ENCODE peak calls at places on chromosomes 3 and 15, in eight cellular contexts. One of them, this sample, is unnamed.

GRCh38 chr3:25045291-25045690 is 382.8 kb upstream of the RARB start:
- DNase-seq in Kasumi-1: no peak
- DNase-seq in renal cortical epithelial cell: no peak
- DNase-seq in cardiac fibroblast: no peak
- DNase-seq in astrocyte of the spinal cord: no peak
- DNase-seq in activated CD8-positive, alpha-beta memory T cell treated with anti-CD3 and anti-CD28 coated beads for 4 hours: no peak
- DNase-seq in SIG-M5: no peak
- DNase-seq in NCI-H2171 treated with DMSO at 0.1 percent for 48 hours: peak
- DNase-seq in this sample: no peak

GRCh38 chr15:33242669-33243191 is 48.2 kb upstream of the FMN1 start:
- DNase-seq in Kasumi-1: peak
- DNase-seq in renal cortical epithelial cell: peak
- DNase-seq in cardiac fibroblast: no peak
- DNase-seq in astrocyte of the spinal cord: peak
- DNase-seq in activated CD8-positive, alpha-beta memory T cell treated with anti-CD3 and anti-CD28 coated beads for 4 hours: no peak
- DNase-seq in SIG-M5: no peak
- DNase-seq in NCI-H2171 treated with DMSO at 0.1 percent for 48 hours: peak
- DNase-seq in this sample: no peak

GRCh38 chr3:129994883-129995559 is 20.5 kb downstream of the TRH start:
- DNase-seq in Kasumi-1: no peak
- DNase-seq in renal cortical epithelial cell: no peak
- DNase-seq in cardiac fibroblast: no peak
- DNase-seq in astrocyte of the spinal cord: no peak
- DNase-seq in activated CD8-positive, alpha-beta memory T cell treated with anti-CD3 and anti-CD28 coated beads for 4 hours: no peak
- DNase-seq in SIG-M5: no peak
- DNase-seq in NCI-H2171 treated with DMSO at 0.1 percent for 48 hours: peak
- DNase-seq in this sample: no peak

GRCh38 chr3:155859859-155860258 is 5.6 kb upstream of the SLC33A1 start:
- DNase-seq in Kasumi-1: peak
- DNase-seq in renal cortical epithelial cell: peak
- DNase-seq in cardiac fibroblast: peak
- DNase-seq in astrocyte of the spinal cord: peak
- DNase-seq in activated CD8-positive, alpha-beta memory T cell treated with anti-CD3 and anti-CD28 coated beads for 4 hours: no peak
- DNase-seq in SIG-M5: no peak
- DNase-seq in NCI-H2171 treated with DMSO at 0.1 percent for 48 hours: no peak
- DNase-seq in this sample: no peak

GRCh38 chr15:73258271-73259108 is 110.3 kb downstream of the HCN4 start:
- DNase-seq in Kasumi-1: no peak
- DNase-seq in renal cortical epithelial cell: no peak
- DNase-seq in cardiac fibroblast: no peak
- DNase-seq in astrocyte of the spinal cord: no peak
- DNase-seq in activated CD8-positive, alpha-beta memory T cell treated with anti-CD3 and anti-CD28 coated beads for 4 hours: no peak
- DNase-seq in SIG-M5: no peak
- DNase-seq in NCI-H2171 treated with DMSO at 0.1 percent for 48 hours: no peak
- DNase-seq in this sample: no peak

GRCh38 chr3:13391308-13391707 is 28.8 kb downstream of the NUP210 start:
- DNase-seq in Kasumi-1: no peak
- DNase-seq in renal cortical epithelial cell: no peak
- DNase-seq in cardiac fibroblast: no peak
- DNase-seq in astrocyte of the spinal cord: no peak
- DNase-seq in activated CD8-positive, alpha-beta memory T cell treated with anti-CD3 and anti-CD28 coated beads for 4 hours: no peak
- DNase-seq in SIG-M5: no peak
- DNase-seq in NCI-H2171 treated with DMSO at 0.1 percent for 48 hours: no peak
- DNase-seq in this sample: no peak

GRCh38 chr3:111197485-111197884 is 125.9 kb downstream of the NECTIN3 start:
- DNase-seq in Kasumi-1: no peak
- DNase-seq in renal cortical epithelial cell: no peak
- DNase-seq in cardiac fibroblast: no peak
- DNase-seq in astrocyte of the spinal cord: no peak
- DNase-seq in activated CD8-positive, alpha-beta memory T cell treated with anti-CD3 and anti-CD28 coated beads for 4 hours: no peak
- DNase-seq in SIG-M5: no peak
- DNase-seq in NCI-H2171 treated with DMSO at 0.1 percent for 48 hours: no peak
- DNase-seq in this sample: no peak

GRCh38 chr3:104474011-104474410 is 892.7 kb upstream of the ALCAM start:
- DNase-seq in Kasumi-1: no peak
- DNase-seq in renal cortical epithelial cell: no peak
- DNase-seq in cardiac fibroblast: no peak
- DNase-seq in astrocyte of the spinal cord: no peak
- DNase-seq in activated CD8-positive, alpha-beta memory T cell treated with anti-CD3 and anti-CD28 coated beads for 4 hours: no peak
- DNase-seq in SIG-M5: no peak
- DNase-seq in NCI-H2171 treated with DMSO at 0.1 percent for 48 hours: no peak
- DNase-seq in this sample: no peak

GRCh38 chr3:139434764-139435291 is 41.5 kb downstream of the RBP2 start:
- DNase-seq in Kasumi-1: no peak
- DNase-seq in renal cortical epithelial cell: peak
- DNase-seq in cardiac fibroblast: peak
- DNase-seq in astrocyte of the spinal cord: no peak
- DNase-seq in activated CD8-positive, alpha-beta memory T cell treated with anti-CD3 and anti-CD28 coated beads for 4 hours: no peak
- DNase-seq in SIG-M5: no peak
- DNase-seq in NCI-H2171 treated with DMSO at 0.1 percent for 48 hours: no peak
- DNase-seq in this sample: peak

GRCh38 chr15:87623832-87624231 is 632.7 kb downstream of the NTRK3 start:
- DNase-seq in Kasumi-1: no peak
- DNase-seq in renal cortical epithelial cell: peak
- DNase-seq in cardiac fibroblast: no peak
- DNase-seq in astrocyte of the spinal cord: no peak
- DNase-seq in activated CD8-positive, alpha-beta memory T cell treated with anti-CD3 and anti-CD28 coated beads for 4 hours: no peak
- DNase-seq in SIG-M5: no peak
- DNase-seq in NCI-H2171 treated with DMSO at 0.1 percent for 48 hours: no peak
- DNase-seq in this sample: no peak

GRCh38 chr3:133663569-133664313 is 2.0 kb upstream of the TOPBP1 start:
- DNase-seq in Kasumi-1: peak
- DNase-seq in renal cortical epithelial cell: peak
- DNase-seq in cardiac fibroblast: peak
- DNase-seq in astrocyte of the spinal cord: peak
- DNase-seq in activated CD8-positive, alpha-beta memory T cell treated with anti-CD3 and anti-CD28 coated beads for 4 hours: no peak
- DNase-seq in SIG-M5: peak
- DNase-seq in NCI-H2171 treated with DMSO at 0.1 percent for 48 hours: peak
- DNase-seq in this sample: no peak

GRCh38 chr3:193826126-193826795 is 233.3 kb downstream of the OPA1 start:
- DNase-seq in Kasumi-1: no peak
- DNase-seq in renal cortical epithelial cell: peak
- DNase-seq in cardiac fibroblast: peak
- DNase-seq in astrocyte of the spinal cord: peak
- DNase-seq in activated CD8-positive, alpha-beta memory T cell treated with anti-CD3 and anti-CD28 coated beads for 4 hours: no peak
- DNase-seq in SIG-M5: no peak
- DNase-seq in NCI-H2171 treated with DMSO at 0.1 percent for 48 hours: peak
- DNase-seq in this sample: peak

GRCh38 chr3:129549805-129550204 is 6.8 kb downstream of the H1-8 start:
- DNase-seq in Kasumi-1: peak
- DNase-seq in renal cortical epithelial cell: no peak
- DNase-seq in cardiac fibroblast: no peak
- DNase-seq in astrocyte of the spinal cord: no peak
- DNase-seq in activated CD8-positive, alpha-beta memory T cell treated with anti-CD3 and anti-CD28 coated beads for 4 hours: no peak
- DNase-seq in SIG-M5: no peak
- DNase-seq in NCI-H2171 treated with DMSO at 0.1 percent for 48 hours: no peak
- DNase-seq in this sample: no peak

GRCh38 chr3:138389144-138389601 is 40.8 kb downstream of the MRAS start:
- DNase-seq in Kasumi-1: no peak
- DNase-seq in renal cortical epithelial cell: no peak
- DNase-seq in cardiac fibroblast: peak
- DNase-seq in astrocyte of the spinal cord: peak
- DNase-seq in activated CD8-positive, alpha-beta memory T cell treated with anti-CD3 and anti-CD28 coated beads for 4 hours: no peak
- DNase-seq in SIG-M5: no peak
- DNase-seq in NCI-H2171 treated with DMSO at 0.1 percent for 48 hours: no peak
- DNase-seq in this sample: no peak

GRCh38 chr15:87660494-87661129 is 595.9 kb downstream of the NTRK3 start:
- DNase-seq in Kasumi-1: no peak
- DNase-seq in renal cortical epithelial cell: no peak
- DNase-seq in cardiac fibroblast: no peak
- DNase-seq in astrocyte of the spinal cord: no peak
- DNase-seq in activated CD8-positive, alpha-beta memory T cell treated with anti-CD3 and anti-CD28 coated beads for 4 hours: no peak
- DNase-seq in SIG-M5: no peak
- DNase-seq in NCI-H2171 treated with DMSO at 0.1 percent for 48 hours: no peak
- DNase-seq in this sample: no peak

GRCh38 chr15:68676011-68676605 is 97.3 kb downstream of the CORO2B start:
- DNase-seq in Kasumi-1: no peak
- DNase-seq in renal cortical epithelial cell: no peak
- DNase-seq in cardiac fibroblast: no peak
- DNase-seq in astrocyte of the spinal cord: no peak
- DNase-seq in activated CD8-positive, alpha-beta memory T cell treated with anti-CD3 and anti-CD28 coated beads for 4 hours: no peak
- DNase-seq in SIG-M5: no peak
- DNase-seq in NCI-H2171 treated with DMSO at 0.1 percent for 48 hours: no peak
- DNase-seq in this sample: no peak

GRCh38 chr3:42102569-42102968 is 11.4 kb downstream of the TRAK1 start:
- DNase-seq in Kasumi-1: no peak
- DNase-seq in renal cortical epithelial cell: no peak
- DNase-seq in cardiac fibroblast: no peak
- DNase-seq in astrocyte of the spinal cord: no peak
- DNase-seq in activated CD8-positive, alpha-beta memory T cell treated with anti-CD3 and anti-CD28 coated beads for 4 hours: no peak
- DNase-seq in SIG-M5: no peak
- DNase-seq in NCI-H2171 treated with DMSO at 0.1 percent for 48 hours: peak
- DNase-seq in this sample: no peak

GRCh38 chr3:150222646-150223045 is 185.5 kb upstream of the TSC22D2 start:
- DNase-seq in Kasumi-1: no peak
- DNase-seq in renal cortical epithelial cell: no peak
- DNase-seq in cardiac fibroblast: no peak
- DNase-seq in astrocyte of the spinal cord: no peak
- DNase-seq in activated CD8-positive, alpha-beta memory T cell treated with anti-CD3 and anti-CD28 coated beads for 4 hours: no peak
- DNase-seq in SIG-M5: no peak
- DNase-seq in NCI-H2171 treated with DMSO at 0.1 percent for 48 hours: no peak
- DNase-seq in this sample: no peak

GRCh38 chr15:23038741-23039150 is 623 bp downstream of the TUBGCP5 start:
- DNase-seq in Kasumi-1: peak
- DNase-seq in renal cortical epithelial cell: peak
- DNase-seq in cardiac fibroblast: peak
- DNase-seq in astrocyte of the spinal cord: peak
- DNase-seq in activated CD8-positive, alpha-beta memory T cell treated with anti-CD3 and anti-CD28 coated beads for 4 hours: no peak
- DNase-seq in SIG-M5: no peak
- DNase-seq in NCI-H2171 treated with DMSO at 0.1 percent for 48 hours: peak
- DNase-seq in this sample: peak

GRCh38 chr3:146454796-146455195 is 14.6 kb downstream of the PLSCR2 start:
- DNase-seq in Kasumi-1: no peak
- DNase-seq in renal cortical epithelial cell: no peak
- DNase-seq in cardiac fibroblast: no peak
- DNase-seq in astrocyte of the spinal cord: no peak
- DNase-seq in activated CD8-positive, alpha-beta memory T cell treated with anti-CD3 and anti-CD28 coated beads for 4 hours: no peak
- DNase-seq in SIG-M5: no peak
- DNase-seq in NCI-H2171 treated with DMSO at 0.1 percent for 48 hours: no peak
- DNase-seq in this sample: no peak

GRCh38 chr3:178063475-178063874 is 472.8 kb upstream of the KCNMB2 start:
- DNase-seq in Kasumi-1: peak
- DNase-seq in renal cortical epithelial cell: no peak
- DNase-seq in cardiac fibroblast: peak
- DNase-seq in astrocyte of the spinal cord: peak
- DNase-seq in activated CD8-positive, alpha-beta memory T cell treated with anti-CD3 and anti-CD28 coated beads for 4 hours: no peak
- DNase-seq in SIG-M5: no peak
- DNase-seq in NCI-H2171 treated with DMSO at 0.1 percent for 48 hours: peak
- DNase-seq in this sample: peak

GRCh38 chr3:66638717-66639116 is 137.9 kb upstream of the LRIG1 start:
- DNase-seq in Kasumi-1: peak
- DNase-seq in renal cortical epithelial cell: no peak
- DNase-seq in cardiac fibroblast: no peak
- DNase-seq in astrocyte of the spinal cord: no peak
- DNase-seq in activated CD8-positive, alpha-beta memory T cell treated with anti-CD3 and anti-CD28 coated beads for 4 hours: no peak
- DNase-seq in SIG-M5: peak
- DNase-seq in NCI-H2171 treated with DMSO at 0.1 percent for 48 hours: no peak
- DNase-seq in this sample: no peak

GRCh38 chr3:189355481-189356201 is 183.9 kb downstream of the TPRG1 start:
- DNase-seq in Kasumi-1: no peak
- DNase-seq in renal cortical epithelial cell: peak
- DNase-seq in cardiac fibroblast: peak
- DNase-seq in astrocyte of the spinal cord: peak
- DNase-seq in activated CD8-positive, alpha-beta memory T cell treated with anti-CD3 and anti-CD28 coated beads for 4 hours: peak
- DNase-seq in SIG-M5: no peak
- DNase-seq in NCI-H2171 treated with DMSO at 0.1 percent for 48 hours: no peak
- DNase-seq in this sample: peak

This sample was measured in GM04503.